ENCODE peak calls at places on chromosomes 12 and 14, in four cellular contexts. J is IMR-90, U is heart left ventricle, Y is K562. X is an unnamed sample. For H3K36me3, the result is how much of the 10 kb centered on the place peaks cover.

GRCh38 chr12:111759991-111760390 is 6.7 kb upstream of the ALDH2 start:
- ATAC-seq in J (no peak), U (no peak), Y (no peak), X (no peak)

GRCh38 chr12:103852498-103852992 is 11.5 kb upstream of the NT5DC3 start:
- ATAC-seq in J (no peak), U (no peak), Y (no peak), X (no peak)

GRCh38 chr12:32302218-32302826 is 97.0 kb upstream of the FGD4 start:
- ATAC-seq in J (peak), U (no peak), Y (peak), X (no peak)

GRCh38 chr14:66046591-66046990 is 439.6 kb upstream of the CCDC196 start:
- ATAC-seq in J (no peak), U (peak), Y (no peak), X (no peak)

GRCh38 chr12:98699568-98699967 is 54.5 kb downstream of the APAF1 start:
- ATAC-seq in J (no peak), U (peak), Y (peak), X (peak)

GRCh38 chr12:58819345-58819744 is 101.0 kb downstream of the LRIG3 start:
- ATAC-seq in J (no peak), U (peak), Y (no peak), X (no peak)

GRCh38 chr12:6979021-6979420 is 8.3 kb downstream of the EMG1 start:
- ATAC-seq in J (no peak), U (peak), Y (no peak), X (no peak)

GRCh38 chr12:1534708-1535107 is 59.7 kb downstream of the FBXL14 start:
- ATAC-seq in J (no peak), U (no peak), Y (no peak), X (no peak)

GRCh38 chr14:101399737-101400517 is 161.4 kb upstream of the DIO3 start:
- ATAC-seq in J (no peak), U (no peak), Y (no peak), X (no peak)

GRCh38 chr12:123233505-123234299 is 466 bp downstream of the MTRFR start:
- ATAC-seq in J (peak), U (peak), Y (peak), X (no peak)

GRCh38 chr14:67766035-67766680 is 50.2 kb downstream of the ZFYVE26 start:
- ATAC-seq in J (no peak), U (no peak), Y (no peak), X (peak)

GRCh38 chr12:64531665-64532334 is 78.5 kb upstream of the RASSF3 start:
- ATAC-seq in J (peak), U (no peak), Y (peak), X (no peak)

GRCh38 chr12:113535100-113535499 is 63.4 kb upstream of the LHX5 start:
- ATAC-seq in J (no peak), U (no peak), Y (no peak), X (no peak)

GRCh38 chr14:91230363-91231035 is 14.0 kb downstream of the GPR68 start:
- ATAC-seq in J (peak), U (no peak), Y (peak), X (no peak)

GRCh38 chr12:89138048-89138852 is 214.1 kb downstream of the DUSP6 start:
- ATAC-seq in J (peak), U (no peak), Y (no peak), X (no peak)

GRCh38 chr12:115541891-115542361 is 735.6 kb downstream of the MED13L start:
- ATAC-seq in J (no peak), U (no peak), Y (no peak), X (no peak)

GRCh38 chr14:97273540-97273939 is 476.4 kb downstream of the VRK1 start:
- ATAC-seq in J (no peak), U (no peak), Y (no peak), X (no peak)

GRCh38 chr12:123384318-123384993 is 524 bp downstream of the KMT5A start:
- ATAC-seq in J (no peak), U (no peak), Y (peak), X (no peak)

GRCh38 chr12:62862259-62862881 is 72.6 kb downstream of the PPM1H start:
- ATAC-seq in J (peak), U (no peak), Y (no peak), X (no peak)

GRCh38 chr12:89087149-89087834 is 265.0 kb downstream of the DUSP6 start:
- ATAC-seq in J (no peak), U (no peak), Y (no peak), X (no peak)

GRCh38 chr12:126719886-126720666 is 1546.9 kb upstream of the TMEM132C start:
- ATAC-seq in J (no peak), U (no peak), Y (no peak), X (no peak)

GRCh38 chr14:22178330-22178981 is 410.6 kb downstream of the DAD1 start:
- ATAC-seq in J (no peak), U (peak), Y (no peak), X (peak)

GRCh38 chr12:12474931-12475485 is 87.7 kb downstream of the DUSP16 start:
- ATAC-seq in J (no peak), U (no peak), Y (peak), X (peak)
- TF ChIP-seq POLR2A in J (no peak), U (no peak), Y (no peak), X (no peak)

DNA sequence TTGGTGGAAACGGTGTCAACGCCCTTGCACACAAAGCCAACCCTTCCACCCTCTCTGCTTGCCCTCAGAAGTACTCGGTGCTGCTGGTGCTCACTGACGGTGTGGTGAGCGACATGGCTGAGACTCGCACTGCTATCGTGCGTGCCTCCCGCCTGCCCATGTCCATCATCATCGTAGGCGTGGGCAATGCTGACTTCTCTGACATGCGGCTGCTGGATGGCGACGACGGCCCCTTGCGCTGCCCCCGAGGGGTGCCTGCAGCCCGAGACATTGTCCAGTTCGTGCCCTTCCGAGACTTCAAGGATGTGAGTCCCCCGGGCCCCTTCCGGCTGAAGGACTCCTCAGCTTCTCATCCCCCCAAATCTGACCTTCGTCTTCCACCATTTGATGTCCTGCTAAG is 5.7 kb downstream of the CPNE6 start:
- ATAC-seq in J (no peak), U (no peak), Y (no peak), X (no peak)
- TF ChIP-seq CTCF in J (no peak), U (no peak), Y (no peak), X (no peak)

GRCh38 chr12:49043241-49043640 is 17.4 kb downstream of the KMT2D start:
- ATAC-seq in J (no peak), U (no peak), Y (no peak), X (no peak)

GRCh38 chr12:49040364-49040855 is 20.2 kb downstream of the KMT2D start:
- ATAC-seq in J (no peak), U (no peak), Y (no peak), X (peak)

GRCh38 chr12:49043856-49044258 is 16.7 kb downstream of the KMT2D start:
- ATAC-seq in J (peak), U (no peak), Y (peak), X (peak)

GRCh38 chr12:49041036-49041880 is 19.3 kb downstream of the KMT2D start:
- ATAC-seq in J (no peak), U (no peak), Y (no peak), X (no peak)

DNA sequence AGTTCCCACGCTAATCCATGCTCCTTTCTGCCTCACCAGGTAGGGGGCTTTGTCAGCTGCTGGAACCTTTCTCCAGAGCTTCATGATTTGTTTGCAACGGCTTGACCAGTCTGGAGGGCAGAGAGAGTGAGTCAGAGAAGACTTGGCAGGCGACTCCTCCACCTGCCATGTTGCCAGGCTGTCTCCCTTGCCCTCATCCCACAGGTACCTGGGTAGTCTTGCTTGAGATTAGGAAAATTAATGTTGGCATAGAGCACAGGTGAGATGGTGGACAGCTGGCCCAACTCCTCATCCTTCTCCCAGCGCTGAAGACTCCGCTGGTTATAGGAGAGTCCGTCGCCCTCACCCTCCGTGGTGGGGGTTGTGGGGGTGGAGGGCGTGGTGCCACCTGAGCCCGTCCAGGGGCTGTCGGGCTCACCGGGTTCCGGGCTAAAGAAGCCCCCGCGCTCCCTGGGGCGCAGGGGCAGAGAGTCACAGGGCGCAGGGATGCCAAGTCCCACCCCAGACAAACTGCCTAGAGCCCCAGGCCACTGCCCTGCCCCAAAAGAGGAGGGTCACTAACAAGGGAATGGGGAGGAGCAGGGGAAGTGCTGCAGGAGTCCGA is 18.6 kb downstream of the KMT2D start:
- ATAC-seq in J (no peak), U (no peak), Y (no peak), X (no peak)
- H3K36me3 ChIP-seq in J (half or more), U (half or more), Y (half or more), X (half or more)

DNA sequence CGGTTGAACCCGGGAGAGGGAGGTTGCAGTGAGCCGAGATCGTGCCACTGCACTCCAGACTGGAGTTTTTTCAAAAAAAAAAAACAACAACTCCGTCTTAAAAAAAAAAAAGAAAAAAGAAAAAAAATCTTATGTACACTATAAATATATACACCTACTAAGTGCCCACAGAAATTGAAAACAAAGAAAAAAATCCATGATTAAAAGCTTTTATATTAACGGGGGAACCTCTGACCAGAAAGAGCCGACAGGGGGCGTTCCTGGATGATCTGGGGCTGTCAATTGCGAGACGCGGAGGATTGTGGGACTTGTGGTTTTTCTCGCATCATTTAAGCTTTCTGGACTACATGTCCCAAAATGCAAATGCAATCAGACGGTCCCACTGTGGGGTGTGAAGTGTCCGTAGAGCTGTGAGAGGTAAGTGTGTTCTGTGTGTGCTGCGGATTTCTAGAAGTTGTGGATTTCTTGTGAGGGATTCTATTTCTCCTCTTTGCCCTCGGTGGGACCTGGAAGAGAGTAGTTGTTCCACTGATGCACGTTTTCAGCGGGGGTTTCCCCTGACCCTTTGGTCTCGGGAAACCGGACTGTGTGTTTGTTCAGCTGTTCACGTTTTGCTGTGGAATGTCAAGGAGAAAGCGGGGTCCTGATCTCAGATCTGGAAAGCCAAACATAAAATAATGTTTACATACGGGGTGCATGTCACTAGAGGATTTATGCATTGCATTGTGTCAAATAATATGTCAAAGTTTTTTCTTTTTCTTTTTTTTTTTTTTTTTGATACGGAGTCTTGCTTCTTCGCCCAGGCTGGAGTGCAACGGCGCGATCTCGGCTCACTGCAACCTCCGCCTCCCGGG is at the start of gene SIRT4:
- ATAC-seq in J (peak), U (peak), Y (peak), X (peak)
- TF ChIP-seq POLR2A in J (no peak), U (peak), Y (peak), X (no peak)

GRCh38 chr12:68236421-68237059 is 10.9 kb upstream of the IL26 start:
- ATAC-seq in J (no peak), U (no peak), Y (peak), X (peak)
- TF ChIP-seq CTCF in J (no peak), U (no peak), Y (no peak), X (no peak)

DNA sequence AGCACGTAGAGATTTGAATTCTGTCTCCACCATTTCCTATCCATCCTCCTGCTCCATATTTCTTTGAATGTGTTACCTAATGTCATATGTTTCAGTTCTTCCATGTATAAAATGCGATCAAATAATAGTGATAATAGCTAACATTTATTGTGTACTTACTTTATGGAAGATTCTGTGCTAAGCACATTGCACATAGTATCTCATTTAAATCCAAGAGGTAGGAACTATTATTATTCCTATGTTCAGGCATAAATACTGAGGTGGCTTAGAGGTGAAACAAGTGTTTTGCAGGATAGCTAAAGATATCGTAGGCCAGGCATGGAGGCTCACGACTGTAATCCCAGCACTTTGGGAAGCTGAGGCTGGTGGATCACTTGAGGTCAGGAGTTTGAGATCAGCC is 17.5 kb upstream of the AICDA start:
- ATAC-seq in J (no peak), U (no peak), Y (no peak), X (no peak)
- H3K36me3 ChIP-seq in J (under half), U (under half), Y (under half), X (under half)

X was measured in gastroesophageal sphincter.